ENCODE peak calls at places on chromosomes 16 and 17, in seven cellular contexts. One of them, this sample, is unnamed.
A peak's percentile ranks its signal among the peaks of the same experiment; 100 is the strongest.

GRCh38 chr17:74182041-74182783 is 21.3 kb upstream of the RPL38 start:
- DNase-seq in endothelial cell: no peak
- DNase-seq in fibroblast of villous mesenchyme: no peak
- DNase-seq in A673: no peak
- DNase-seq in right atrium auricular region: no peak
- DNase-seq in RWPE1: no peak
- DNase-seq in BJ: no peak
- DNase-seq in this sample: no peak

GRCh38 chr16:85075236-85075924 is 36.9 kb downstream of the CIBAR2 start:
- DNase-seq in endothelial cell: no peak
- DNase-seq in fibroblast of villous mesenchyme: no peak
- DNase-seq in A673: no peak
- DNase-seq in right atrium auricular region: no peak
- DNase-seq in RWPE1: no peak
- DNase-seq in BJ: no peak
- DNase-seq in this sample: no peak

GRCh38 chr16:25605381-25605780 is 86.4 kb upstream of the HS3ST4 start:
- DNase-seq in endothelial cell: no peak
- DNase-seq in fibroblast of villous mesenchyme: no peak
- DNase-seq in A673: no peak
- DNase-seq in right atrium auricular region: no peak
- DNase-seq in RWPE1: no peak
- DNase-seq in BJ: no peak
- DNase-seq in this sample: no peak

GRCh38 chr16:66947302-66948033 is 12.2 kb downstream of the CES2 start:
- DNase-seq in endothelial cell: peak; percentile 80
- DNase-seq in fibroblast of villous mesenchyme: peak; percentile 85
- DNase-seq in A673: peak; percentile 92
- DNase-seq in right atrium auricular region: peak; percentile 89
- DNase-seq in RWPE1: peak; percentile 90
- DNase-seq in BJ: peak; percentile 52
- DNase-seq in this sample: peak; percentile 53

GRCh38 chr16:85553436-85554113 is 59.5 kb upstream of the GSE1 start:
- DNase-seq in endothelial cell: no peak
- DNase-seq in fibroblast of villous mesenchyme: peak; percentile 68
- DNase-seq in A673: peak; percentile 67
- DNase-seq in right atrium auricular region: no peak
- DNase-seq in RWPE1: peak; percentile 42
- DNase-seq in BJ: no peak
- DNase-seq in this sample: no peak

GRCh38 chr16:1431497-1432270 is 806 bp downstream of the PERCC1 start:
- DNase-seq in endothelial cell: no peak
- DNase-seq in fibroblast of villous mesenchyme: no peak
- DNase-seq in A673: no peak
- DNase-seq in right atrium auricular region: no peak
- DNase-seq in RWPE1: no peak
- DNase-seq in BJ: no peak
- DNase-seq in this sample: no peak

GRCh38 chr17:40475234-40476210 is 25.9 kb downstream of the TNS4 start:
- DNase-seq in endothelial cell: no peak
- DNase-seq in fibroblast of villous mesenchyme: no peak
- DNase-seq in A673: no peak
- DNase-seq in right atrium auricular region: no peak
- DNase-seq in RWPE1: no peak
- DNase-seq in BJ: no peak
- DNase-seq in this sample: no peak

GRCh38 chr17:57045868-57046671 is 39.0 kb upstream of the AKAP1 start:
- DNase-seq in endothelial cell: no peak
- DNase-seq in fibroblast of villous mesenchyme: no peak
- DNase-seq in A673: no peak
- DNase-seq in right atrium auricular region: no peak
- DNase-seq in RWPE1: no peak
- DNase-seq in BJ: no peak
- DNase-seq in this sample: no peak

GRCh38 chr17:20968913-20969616 is 73.7 kb downstream of the USP22 start:
- DNase-seq in endothelial cell: no peak
- DNase-seq in fibroblast of villous mesenchyme: no peak
- DNase-seq in A673: no peak
- DNase-seq in right atrium auricular region: no peak
- DNase-seq in RWPE1: no peak
- DNase-seq in BJ: no peak
- DNase-seq in this sample: no peak

GRCh38 chr17:48246623-48247022 is 139.1 kb downstream of the SNX11 start:
- DNase-seq in endothelial cell: no peak
- DNase-seq in fibroblast of villous mesenchyme: no peak
- DNase-seq in A673: no peak
- DNase-seq in right atrium auricular region: no peak
- DNase-seq in RWPE1: no peak
- DNase-seq in BJ: no peak
- DNase-seq in this sample: no peak

GRCh38 chr17:76179496-76180467 is 38.7 kb upstream of the FOXJ1 start:
- DNase-seq in endothelial cell: no peak
- DNase-seq in fibroblast of villous mesenchyme: peak; percentile 48
- DNase-seq in A673: no peak
- DNase-seq in right atrium auricular region: no peak
- DNase-seq in RWPE1: no peak
- DNase-seq in BJ: no peak
- DNase-seq in this sample: no peak

GRCh38 chr17:11081342-11081741 is 159.7 kb upstream of the SHISA6 start:
- DNase-seq in endothelial cell: no peak
- DNase-seq in fibroblast of villous mesenchyme: no peak
- DNase-seq in A673: no peak
- DNase-seq in right atrium auricular region: no peak
- DNase-seq in RWPE1: no peak
- DNase-seq in BJ: no peak
- DNase-seq in this sample: no peak

GRCh38 chr16:63720848-63721247 is 1401.0 kb downstream of the CDH11 start:
- DNase-seq in endothelial cell: no peak
- DNase-seq in fibroblast of villous mesenchyme: no peak
- DNase-seq in A673: peak; percentile 4
- DNase-seq in right atrium auricular region: no peak
- DNase-seq in RWPE1: no peak
- DNase-seq in BJ: no peak
- DNase-seq in this sample: no peak
- TF ChIP-seq CTCF in endothelial cell: no peak
- TF ChIP-seq CTCF in fibroblast of villous mesenchyme: peak; percentile 2
- TF ChIP-seq CTCF in A673: peak; percentile 15
- TF ChIP-seq CTCF in right atrium auricular region: no peak
- TF ChIP-seq CTCF in RWPE1: no peak
- TF ChIP-seq CTCF in BJ: no peak
- TF ChIP-seq CTCF in this sample: no peak

DNA sequence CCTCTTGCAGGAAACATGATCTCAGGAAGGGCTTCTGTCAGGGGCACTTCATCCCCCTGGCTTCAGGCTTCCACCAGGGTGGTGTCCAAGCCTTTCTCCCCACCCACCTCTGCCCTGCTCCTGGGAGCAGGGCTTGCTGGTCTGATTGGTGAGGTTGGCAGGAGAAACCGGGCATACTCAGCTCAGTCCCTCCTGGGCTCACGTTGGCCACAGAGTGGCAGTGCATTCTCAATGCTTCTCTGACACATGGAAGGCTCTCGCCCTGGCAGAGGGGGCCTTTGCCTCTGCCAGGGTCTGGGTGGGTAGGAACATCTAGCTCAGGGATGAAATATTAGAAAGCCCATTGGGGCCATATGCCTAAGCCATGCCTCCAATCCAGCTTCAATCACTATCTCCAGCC is 142.8 kb downstream of the AXIN2 start:
- DNase-seq in endothelial cell: no peak
- DNase-seq in fibroblast of villous mesenchyme: no peak
- DNase-seq in A673: no peak
- DNase-seq in right atrium auricular region: no peak
- DNase-seq in RWPE1: no peak
- DNase-seq in BJ: no peak
- DNase-seq in this sample: no peak
- TF ChIP-seq CTCF in endothelial cell: no peak
- TF ChIP-seq CTCF in fibroblast of villous mesenchyme: no peak
- TF ChIP-seq CTCF in A673: peak; percentile 38
- TF ChIP-seq CTCF in right atrium auricular region: no peak
- TF ChIP-seq CTCF in RWPE1: no peak
- TF ChIP-seq CTCF in BJ: no peak
- TF ChIP-seq CTCF in this sample: peak; percentile 13

GRCh38 chr16:14672403-14672971 is 21.6 kb downstream of the PLA2G10 start:
- DNase-seq in endothelial cell: no peak
- DNase-seq in fibroblast of villous mesenchyme: no peak
- DNase-seq in A673: peak; percentile 13
- DNase-seq in right atrium auricular region: no peak
- DNase-seq in RWPE1: no peak
- DNase-seq in BJ: no peak
- DNase-seq in this sample: no peak

GRCh38 chr16:14667347-14668266 is 26.5 kb downstream of the PLA2G10 start:
- DNase-seq in endothelial cell: no peak
- DNase-seq in fibroblast of villous mesenchyme: no peak
- DNase-seq in A673: no peak
- DNase-seq in right atrium auricular region: no peak
- DNase-seq in RWPE1: no peak
- DNase-seq in BJ: no peak
- DNase-seq in this sample: no peak

GRCh38 chr16:14668556-14669223 is 25.4 kb downstream of the PLA2G10 start:
- DNase-seq in endothelial cell: no peak
- DNase-seq in fibroblast of villous mesenchyme: no peak
- DNase-seq in A673: no peak
- DNase-seq in right atrium auricular region: no peak
- DNase-seq in RWPE1: no peak
- DNase-seq in BJ: no peak
- DNase-seq in this sample: no peak

GRCh38 chr16:14669776-14670175 is 24.3 kb downstream of the PLA2G10 start:
- DNase-seq in endothelial cell: no peak
- DNase-seq in fibroblast of villous mesenchyme: no peak
- DNase-seq in A673: no peak
- DNase-seq in right atrium auricular region: no peak
- DNase-seq in RWPE1: peak; percentile 12
- DNase-seq in BJ: no peak
- DNase-seq in this sample: no peak
- TF ChIP-seq CTCF in endothelial cell: no peak
- TF ChIP-seq CTCF in fibroblast of villous mesenchyme: no peak
- TF ChIP-seq CTCF in A673: no peak
- TF ChIP-seq CTCF in right atrium auricular region: no peak
- TF ChIP-seq CTCF in RWPE1: no peak
- TF ChIP-seq CTCF in BJ: no peak
- TF ChIP-seq CTCF in this sample: no peak

DNA sequence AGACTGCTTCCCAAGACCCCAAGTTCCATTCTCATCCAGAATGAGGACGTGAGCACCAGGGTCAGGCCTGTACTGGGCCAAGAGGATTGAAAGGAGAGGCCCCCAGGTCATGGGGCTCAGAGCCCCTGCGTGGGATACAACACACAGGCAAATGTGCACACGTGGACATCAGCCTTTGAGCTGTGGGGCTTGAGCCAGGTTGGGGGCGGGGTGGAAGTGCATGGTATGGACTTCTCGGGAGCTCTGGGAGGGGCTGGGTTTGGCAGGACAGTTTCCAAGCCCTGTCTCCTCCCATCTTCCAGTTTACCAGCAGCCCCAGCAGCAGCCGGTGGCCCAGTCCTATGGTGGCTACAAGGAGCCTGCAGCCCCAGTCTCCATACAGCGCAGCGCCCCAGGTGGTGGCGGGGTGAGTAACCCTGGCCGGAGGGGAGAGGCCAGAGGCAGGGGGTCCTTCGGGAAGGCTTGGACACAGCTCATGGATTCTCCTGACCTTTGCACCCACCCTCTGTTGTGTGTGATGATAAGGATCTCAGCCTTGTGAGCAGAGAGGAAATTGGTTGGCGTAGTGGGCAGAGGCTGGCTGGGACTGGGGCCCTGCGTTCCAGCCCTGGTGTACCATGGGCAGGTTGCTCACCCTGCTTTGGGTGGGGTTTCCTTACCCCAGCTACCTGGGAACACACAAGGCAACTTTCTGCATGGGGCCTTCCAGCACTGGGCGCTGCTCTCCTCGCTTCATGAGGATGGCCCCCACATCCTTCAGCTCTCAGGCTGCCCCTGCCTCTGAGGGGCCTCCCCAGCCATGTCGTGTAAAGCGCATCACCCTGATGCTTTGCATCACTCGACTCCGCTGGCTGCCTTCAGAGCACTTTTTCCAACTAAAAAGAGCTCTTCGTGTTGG is 10.4 kb upstream of the LASP1NB start:
- DNase-seq in endothelial cell: no peak
- DNase-seq in fibroblast of villous mesenchyme: no peak
- DNase-seq in A673: no peak
- DNase-seq in right atrium auricular region: peak; percentile 23
- DNase-seq in RWPE1: no peak
- DNase-seq in BJ: no peak
- DNase-seq in this sample: no peak
- TF ChIP-seq CTCF in endothelial cell: no peak
- TF ChIP-seq CTCF in fibroblast of villous mesenchyme: no peak
- TF ChIP-seq CTCF in A673: no peak
- TF ChIP-seq CTCF in right atrium auricular region: no peak
- TF ChIP-seq CTCF in RWPE1: no peak
- TF ChIP-seq CTCF in BJ: no peak
- TF ChIP-seq CTCF in this sample: no peak

GRCh38 chr17:80891096-80892018 is 100.3 kb upstream of the CHMP6 start:
- DNase-seq in endothelial cell: no peak
- DNase-seq in fibroblast of villous mesenchyme: peak; percentile 87
- DNase-seq in A673: peak; percentile 25
- DNase-seq in right atrium auricular region: no peak
- DNase-seq in RWPE1: peak; percentile 73
- DNase-seq in BJ: peak; percentile 81
- DNase-seq in this sample: peak; percentile 55
- TF ChIP-seq CTCF in endothelial cell: no peak
- TF ChIP-seq CTCF in fibroblast of villous mesenchyme: peak; percentile 9
- TF ChIP-seq CTCF in A673: no peak
- TF ChIP-seq CTCF in right atrium auricular region: no peak
- TF ChIP-seq CTCF in RWPE1: no peak
- TF ChIP-seq CTCF in BJ: peak; percentile 14
- TF ChIP-seq CTCF in this sample: peak; percentile 38

DNA sequence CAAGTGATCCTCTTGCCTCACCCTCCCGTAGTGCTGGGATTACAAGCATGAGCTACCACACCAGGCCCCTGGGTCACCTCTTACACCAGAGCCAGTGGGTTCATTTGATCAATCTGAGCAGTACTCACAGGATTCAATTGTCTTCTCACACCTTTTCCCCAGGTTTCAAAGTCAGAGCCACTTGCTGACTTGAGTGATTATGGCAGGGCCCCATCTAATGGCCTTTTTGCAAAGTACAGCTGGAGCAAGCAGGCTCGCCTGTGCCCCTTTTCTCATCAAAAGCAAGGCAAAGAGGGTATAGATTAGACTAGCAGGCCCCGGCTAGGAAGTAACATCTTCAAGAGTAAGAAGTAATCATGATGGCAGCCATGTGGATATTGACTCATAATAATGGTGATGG is 114.8 kb upstream of the NOL11 start:
- DNase-seq in endothelial cell: peak; percentile 42
- DNase-seq in fibroblast of villous mesenchyme: peak; percentile 59
- DNase-seq in A673: peak; percentile 67
- DNase-seq in right atrium auricular region: no peak
- DNase-seq in RWPE1: peak; percentile 15
- DNase-seq in BJ: no peak
- DNase-seq in this sample: peak; percentile 13
- TF ChIP-seq CTCF in endothelial cell: peak; percentile 29
- TF ChIP-seq CTCF in fibroblast of villous mesenchyme: peak; percentile 58
- TF ChIP-seq CTCF in A673: peak; percentile 68
- TF ChIP-seq CTCF in right atrium auricular region: peak; percentile 28
- TF ChIP-seq CTCF in RWPE1: no peak
- TF ChIP-seq CTCF in BJ: peak; percentile 42
- TF ChIP-seq CTCF in this sample: peak; percentile 66

This sample was measured in AG09309.